ENCODE peak calls at places on chromosomes 12 and 14, in seven cellular contexts. F is left ventricle myocardium inferior; C is tibial artery; T is naive thymus-derived CD4-positive, alpha-beta T cell; O is effector memory CD4-positive, alpha-beta T cell; U is HCT116; W is HL-60. J is an unnamed sample.
A peak's percentile ranks its signal among the peaks of the same experiment; 100 is the strongest.

GRCh38 chr14:32657081-32657480 is 281.6 kb upstream of the NPAS3 start:
- DNase-seq in C (peak; percentile 65), F (no peak), W (peak; percentile 20), O (no peak), T (no peak), U (no peak), J (peak; percentile 67)

GRCh38 chr12:99983721-99984258 is 946 bp downstream of the ANKS1B start:
- DNase-seq in U (no peak), C (no peak), F (no peak), O (no peak), W (no peak), T (no peak), J (no peak)

GRCh38 chr12:49518914-49519573 is 19.8 kb upstream of the KCNH3 start:
- DNase-seq in F (no peak), W (no peak), C (no peak), T (no peak), O (no peak), U (no peak), J (no peak)

GRCh38 chr14:28754209-28754985 is 12.2 kb upstream of the FOXG1 start:
- DNase-seq in F (no peak), U (no peak), W (no peak), O (no peak), C (no peak), T (no peak), J (peak; percentile 35)

GRCh38 chr12:111129149-111129548 is 208.8 kb upstream of the MYL2 start:
- DNase-seq in F (no peak), O (no peak), T (no peak), C (no peak), U (no peak), W (no peak), J (no peak)

GRCh38 chr14:28760431-28760996 is 6.1 kb upstream of the FOXG1 start:
- DNase-seq in T (no peak), U (no peak), O (no peak), C (no peak), F (no peak), W (no peak), J (no peak)

GRCh38 chr12:6536894-6537579 is 2.7 kb downstream of the GAPDH start:
- DNase-seq in T (no peak), F (no peak), W (no peak), C (no peak), O (no peak), U (no peak), J (no peak)

GRCh38 chr12:100573168-100573498 is 351 bp upstream of the GAS2L3 start:
- DNase-seq in F (no peak), C (no peak), W (no peak), T (no peak), O (no peak), U (no peak), J (no peak)

GRCh38 chr12:123965382-123965781 is 7.2 kb downstream of the CCDC92 start:
- DNase-seq in U (no peak), F (no peak), O (no peak), C (no peak), W (no peak), T (no peak), J (no peak)

GRCh38 chr14:100381386-100382105 is 58.4 kb downstream of the SLC25A47 start:
- DNase-seq in T (no peak), F (no peak), O (no peak), U (no peak), W (no peak), C (no peak), J (no peak)

GRCh38 chr12:111180830-111181726 is 187.8 kb downstream of the PHETA1 start:
- DNase-seq in T (peak; percentile 8), W (peak; percentile 86), O (no peak), F (peak; percentile 69), U (no peak), C (peak; percentile 89), J (peak; percentile 85)

GRCh38 chr14:102629700-102630365 is 37.4 kb downstream of the RCOR1 start:
- DNase-seq in F (no peak), T (no peak), O (no peak), W (peak; percentile 35), C (no peak), U (no peak), J (no peak)

GRCh38 chr12:99767809-99768208 is 120.3 kb downstream of the GARIN6 start:
- DNase-seq in O (no peak), T (no peak), U (peak; percentile 7), W (no peak), C (no peak), F (no peak), J (no peak)

GRCh38 chr12:56565510-56566101 is 44.0 kb downstream of the RBMS2 start:
- DNase-seq in W (peak; percentile 51), F (peak; percentile 82), O (no peak), T (no peak), C (peak; percentile 72), U (no peak), J (peak; percentile 57)

GRCh38 chr14:101033446-101034165 is 130.1 kb upstream of the RTL1 start:
- DNase-seq in F (peak; percentile 7), O (no peak), W (no peak), U (no peak), T (no peak), C (peak; percentile 14), J (peak; percentile 5)

GRCh38 chr12:38906482-38907170 is 1.2 kb upstream of the CPNE8 start:
- DNase-seq in O (peak; percentile 42), T (peak; percentile 54), U (peak; percentile 74), C (peak; percentile 90), F (peak; percentile 89), W (peak; percentile 62), J (peak; percentile 94)

GRCh38 chr14:74407801-74408154 is 18.2 kb downstream of the SYNDIG1L start:
- DNase-seq in O (no peak), U (no peak), F (no peak), C (no peak), W (no peak), T (no peak), J (no peak)

GRCh38 chr12:69653703-69654102 is 43.0 kb upstream of the LRRC10 start:
- DNase-seq in O (no peak), T (no peak), U (no peak), F (no peak), W (no peak), C (no peak), J (no peak)

GRCh38 chr12:46403732-46404097 is 31.1 kb upstream of the SLC38A2 start:
- DNase-seq in U (no peak), C (no peak), O (no peak), F (no peak), W (no peak), T (no peak), J (no peak)

GRCh38 chr14:85701763-85702162 is 171.8 kb downstream of the FLRT2 start:
- DNase-seq in C (no peak), T (no peak), F (no peak), U (no peak), W (no peak), O (no peak), J (no peak)

GRCh38 chr12:113643575-113643974 is 171.9 kb upstream of the LHX5 start:
- DNase-seq in O (no peak), W (no peak), F (no peak), C (no peak), U (no peak), T (no peak), J (no peak)

GRCh38 chr12:51592034-51592705 is 1.1 kb downstream of the SCN8A start:
- DNase-seq in C (no peak), W (no peak), F (no peak), T (no peak), O (no peak), U (no peak), J (no peak)

GRCh38 chr12:112121780-112122565 is 3.4 kb upstream of the TRAFD1 start:
- DNase-seq in U (peak; percentile 26), W (no peak), F (peak; percentile 74), C (peak; percentile 73), T (no peak), O (no peak), J (peak; percentile 83)

GRCh38 chr12:42804928-42805327 is 215.4 kb upstream of the PRICKLE1 start:
- DNase-seq in O (no peak), W (no peak), U (no peak), T (no peak), C (no peak), F (no peak), J (no peak)

GRCh38 chr14:34926552-34926951 is 51.4 kb upstream of the BAZ1A start:
- DNase-seq in F (no peak), T (no peak), U (no peak), O (no peak), W (no peak), C (no peak), J (no peak)

GRCh38 chr12:120835657-120836056 is 68.5 kb downstream of the SPPL3 start:
- DNase-seq in U (no peak), C (no peak), W (no peak), F (no peak), T (no peak), O (no peak), J (no peak)

GRCh38 chr14:75885829-75886228 is 96.0 kb downstream of the TGFB3 start:
- DNase-seq in O (no peak), C (peak; percentile 35), U (no peak), T (no peak), F (no peak), W (no peak), J (no peak)

GRCh38 chr12:55499231-55499630 is 7.1 kb downstream of the OR6C68 start:
- DNase-seq in W (no peak), U (no peak), O (no peak), T (no peak), C (no peak), F (no peak), J (no peak)
- H3K27ac ChIP-seq in W (no peak overlapping the region), U (no peak overlapping the region), O (no peak overlapping the region), T (no peak overlapping the region), C (no peak overlapping the region), F (no peak overlapping the region), J (no peak overlapping the region)

GRCh38 chr14:104728631-104729030 is 4.6 kb downstream of the ADSS1 start:
- DNase-seq in W (no peak), T (no peak), U (no peak), C (no peak), F (no peak), O (no peak), J (no peak)
- H3K27ac ChIP-seq in W (no peak overlapping the region), T (no peak overlapping the region), U (no peak overlapping the region), C (peak overlapping the region; percentile 82), F (peak overlapping the region; percentile 92), O (no peak overlapping the region), J (no peak overlapping the region)

GRCh38 chr14:105144666-105145380 is 23.8 kb downstream of the JAG2 start:
- DNase-seq in T (no peak), W (no peak), O (no peak), F (peak; percentile 10), U (no peak), C (peak; percentile 12), J (no peak)
- H3K27ac ChIP-seq in T (no peak overlapping the region), W (no peak overlapping the region), O (no peak overlapping the region), F (no peak overlapping the region), U (no peak overlapping the region), C (no peak overlapping the region), J (no peak overlapping the region)

DNA sequence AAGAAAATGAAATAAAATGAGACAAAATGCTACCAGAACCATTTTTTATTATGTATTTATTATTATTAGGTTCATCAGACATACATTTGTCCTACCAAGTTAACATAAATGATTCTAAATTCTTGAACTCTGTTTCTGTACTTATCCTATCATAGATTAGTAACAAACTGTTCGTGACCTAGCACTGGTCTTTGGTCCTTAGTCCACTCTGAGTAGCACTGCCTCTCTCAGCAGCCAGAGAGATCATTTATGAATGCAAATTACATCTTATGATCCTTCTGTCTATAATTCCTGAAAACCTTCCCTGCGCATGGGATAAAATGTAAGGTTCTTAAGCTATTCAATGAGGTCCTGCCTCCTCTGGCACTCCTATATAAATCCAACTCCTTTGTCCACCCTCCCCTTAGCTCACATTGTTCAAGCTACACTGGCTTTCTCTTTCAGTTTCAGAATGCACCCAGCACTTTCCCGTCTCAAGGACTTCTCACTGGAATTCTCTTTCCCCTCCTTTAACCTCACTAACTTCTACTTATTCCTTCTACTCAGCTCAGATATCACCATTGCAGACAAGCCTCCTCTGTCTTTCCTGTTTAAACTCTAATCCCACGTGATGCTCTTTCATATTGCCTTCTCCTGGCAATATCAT is 17.1 kb downstream of the PDZRN4 start:
- DNase-seq in U (no peak), T (no peak), O (no peak), W (no peak), F (no peak), C (no peak), J (no peak)
- H3K27ac ChIP-seq in U (no peak overlapping the region), T (no peak overlapping the region), O (no peak overlapping the region), W (no peak overlapping the region), F (no peak overlapping the region), C (peak overlapping the region; percentile 67), J (peak overlapping the region; percentile 70)

J was measured in adrenal gland.